ENCODE peak calls at places on chromosomes 1 and 21, in eight cellular contexts. W is choroid plexus epithelial cell; O is COR-L47; Q is endothelial cell; H is epithelial cell of esophagus; T is stimulated activated CD8-positive, alpha-beta memory T cell treated with anti-CD3 and anti-CD28 coated beads, Interleukin-7, amount 100 ng/mL, for 1 hour; C is lower leg skin; L is neural progenitor cell. X is an unnamed sample.

GRCh38 chr1:222592171-222592570 is 2.4 kb upstream of the TAF1A start:
- DNase-seq in Q (no peak), W (peak; percentile 2), O (no peak), T (no peak), L (no peak), C (no peak), H (peak; percentile 56), X (no peak)

GRCh38 chr21:44337941-44338895 is 972 bp downstream of the CFAP410 start:
- DNase-seq in W (peak; percentile 59), Q (peak; percentile 49), L (peak; percentile 71), C (peak; percentile 65), T (no peak), H (peak; percentile 68), O (peak; percentile 83), X (peak; percentile 41)

GRCh38 chr1:18608534-18608933 is 22.1 kb upstream of the PAX7 start:
- DNase-seq in Q (no peak), W (no peak), L (no peak), T (no peak), H (no peak), O (no peak), C (no peak), X (peak; percentile 15)

GRCh38 chr1:157142245-157142644 is 4.0 kb upstream of the ETV3 start:
- DNase-seq in O (no peak), L (no peak), C (no peak), Q (no peak), T (no peak), W (no peak), H (no peak), X (no peak)

GRCh38 chr1:10909697-10910489 is 102.6 kb upstream of the TARDBP start:
- DNase-seq in H (peak; percentile 60), T (peak; percentile 61), L (peak; percentile 78), W (peak; percentile 14), Q (peak; percentile 65), O (peak; percentile 41), C (no peak), X (peak; percentile 62)

GRCh38 chr1:31591425-31592093 is 15.2 kb downstream of the TINAGL1 start:
- DNase-seq in H (peak; percentile 86), W (no peak), Q (no peak), C (no peak), T (no peak), L (no peak), O (peak; percentile 7), X (peak; percentile 70)

GRCh38 chr21:29258626-29259335 is 39.9 kb upstream of the BACH1 start:
- DNase-seq in T (no peak), O (no peak), Q (no peak), L (no peak), C (no peak), W (peak; percentile 84), H (peak; percentile 95), X (peak; percentile 89)

GRCh38 chr21:43608225-43608624 is 51.1 kb downstream of the HSF2BP start:
- DNase-seq in W (peak; percentile 86), L (no peak), Q (no peak), O (no peak), T (no peak), C (no peak), H (peak; percentile 82), X (peak; percentile 82)

GRCh38 chr1:206566976-206567375 is 45.3 kb downstream of the EIF2D start:
- DNase-seq in O (peak; percentile 54), T (no peak), H (no peak), L (no peak), Q (no peak), W (no peak), C (no peak), X (no peak)

X was measured in MCF 10A.